ENCODE peak calls at places on chromosome 9, in four cellular contexts. H, P, K and N are unnamed samples.

GRCh38 chr9:89353989-89354388 is 35.7 kb downstream of the SECISBP2 start:
- DNase-seq in H (no peak), P (no peak), K (peak; percentile 9), N (no peak)

GRCh38 chr9:137581361-137582285 is 2.9 kb upstream of the DPH7 start:
- DNase-seq in H (no peak), P (no peak), K (no peak), N (no peak)

GRCh38 chr9:97570899-97571298 is 62.3 kb downstream of the TSTD2 start:
- DNase-seq in H (no peak), P (peak; percentile 29), K (no peak), N (no peak)

GRCh38 chr9:21568484-21568883 is 86.4 kb upstream of the IFNE start:
- DNase-seq in H (no peak), P (no peak), K (no peak), N (no peak)

GRCh38 chr9:130461218-130461630 is 16.5 kb downstream of the ASS1 start:
- DNase-seq in H (peak; percentile 81), P (peak; percentile 96), K (peak; percentile 32), N (peak; percentile 81)

GRCh38 chr9:35517136-35517535 is 27.2 kb downstream of the RUSC2 start:
- DNase-seq in H (no peak), P (no peak), K (no peak), N (no peak)

GRCh38 chr9:30348904-30349303 is 2035.5 kb upstream of the ACO1 start:
- DNase-seq in H (no peak), P (no peak), K (no peak), N (peak; percentile 23)

GRCh38 chr9:21810881-21811280 is 8.4 kb downstream of the MTAP start:
- DNase-seq in H (no peak), P (no peak), K (no peak), N (no peak)

GRCh38 chr9:85089188-85089969 is 419.9 kb downstream of the NTRK2 start:
- DNase-seq in H (no peak), P (no peak), K (no peak), N (no peak)

GRCh38 chr9:132381966-132382541 is 24.6 kb downstream of the TTF1 start:
- DNase-seq in H (no peak), P (no peak), K (no peak), N (no peak)

GRCh38 chr9:72041775-72042194 is 18.6 kb downstream of the C9orf57 start:
- DNase-seq in H (no peak), P (no peak), K (no peak), N (no peak)

GRCh38 chr9:18705763-18706372 is 231.9 kb downstream of the ADAMTSL1 start:
- DNase-seq in H (no peak), P (no peak), K (no peak), N (no peak)

GRCh38 chr9:85599540-85600140 is 142.1 kb downstream of the AGTPBP1 start:
- DNase-seq in H (no peak), P (no peak), K (no peak), N (no peak)

GRCh38 chr9:137002646-137003041 is 6.3 kb upstream of the CLIC3 start:
- DNase-seq in H (no peak), P (no peak), K (no peak), N (no peak)

GRCh38 chr9:98253563-98253962 is 1.9 kb downstream of the TBC1D2 start:
- DNase-seq in H (no peak), P (no peak), K (no peak), N (no peak)

GRCh38 chr9:68775003-68775730 is 70.1 kb downstream of the PIP5K1B start:
- DNase-seq in H (no peak), P (no peak), K (peak; percentile 26), N (no peak)

GRCh38 chr9:128027705-128028104 is 39.4 kb downstream of the NAIF1 start:
- DNase-seq in H (no peak), P (no peak), K (no peak), N (no peak)

GRCh38 chr9:98135938-98136337 is 16.9 kb upstream of the TRIM14 start:
- DNase-seq in H (no peak), P (no peak), K (no peak), N (peak; percentile 10)

GRCh38 chr9:100324594-100325200 is 28.0 kb downstream of the TEX10 start:
- DNase-seq in H (no peak), P (no peak), K (peak; percentile 49), N (no peak)

GRCh38 chr9:99162759-99163364 is 57.9 kb downstream of the TGFBR1 start:
- DNase-seq in H (no peak), P (no peak), K (peak; percentile 59), N (no peak)

GRCh38 chr9:27888661-27889295 is 315.5 kb upstream of the C9orf72 start:
- DNase-seq in H (no peak), P (peak; percentile 91), K (no peak), N (peak; percentile 76)

GRCh38 chr9:109856785-109857184 is 76.8 kb downstream of the PALM2AKAP2 start:
- DNase-seq in H (no peak), P (no peak), K (no peak), N (peak; percentile 35)

GRCh38 chr9:126515001-126515872 is 98.5 kb upstream of the LMX1B start:
- DNase-seq in H (no peak), P (peak; percentile 46), K (no peak), N (no peak)

GRCh38 chr9:81563739-81564138 is 125.6 kb downstream of the TLE1 start:
- DNase-seq in H (no peak), P (no peak), K (no peak), N (no peak)
- H2BK12ac ChIP-seq in H (no peak overlapping the region), P (no peak overlapping the region), K (no peak overlapping the region), N (no peak overlapping the region)

DNA sequence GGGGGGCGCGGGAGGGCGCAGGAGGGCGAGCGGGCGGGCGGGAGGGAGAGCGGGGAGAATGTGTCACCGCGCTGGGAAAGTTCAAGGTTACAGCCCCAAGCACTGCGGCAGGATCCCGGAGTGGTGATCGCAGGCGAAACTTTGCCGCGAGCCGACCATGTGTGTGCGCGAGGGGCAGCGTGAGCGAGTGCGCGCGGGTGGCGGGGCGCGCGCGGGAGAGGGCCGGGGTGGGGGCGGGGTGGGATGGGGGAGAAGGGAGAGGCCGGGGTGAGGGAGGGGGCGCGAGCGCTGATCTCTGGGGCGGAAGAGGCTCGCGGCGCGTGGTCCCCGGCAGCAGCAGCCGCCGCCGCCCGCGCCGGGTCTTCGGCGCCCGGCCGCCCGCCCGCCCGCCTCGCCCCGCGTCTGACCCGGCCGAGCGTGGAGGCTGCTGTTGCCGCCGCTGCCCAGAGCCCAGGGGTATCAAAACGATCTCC is at the start of gene NFIB:
- DNase-seq in H (no peak), P (peak; percentile 60), K (peak; percentile 46), N (peak; percentile 68)
- H2BK12ac ChIP-seq in H (no peak within 1 kb of the TSS), P (peak within 1 kb of the TSS; percentile 64), K (peak within 1 kb of the TSS; percentile 11), N (no peak within 1 kb of the TSS)

GRCh38 chr9:123418506-123418905 is 62.5 kb downstream of the CRB2 start:
- DNase-seq in H (no peak), P (no peak), K (no peak), N (no peak)
- H2BK12ac ChIP-seq in H (peak overlapping the region; percentile 77), P (no peak overlapping the region), K (no peak overlapping the region), N (no peak overlapping the region)

GRCh38 chr9:92738661-92739081 is 26.0 kb downstream of the BICD2 start:
- DNase-seq in H (no peak), P (no peak), K (no peak), N (no peak)
- H2BK12ac ChIP-seq in H (no peak overlapping the region), P (no peak overlapping the region), K (no peak overlapping the region), N (no peak overlapping the region)

GRCh38 chr9:6467006-6467625 is 54.1 kb downstream of the UHRF2 start:
- DNase-seq in H (no peak), P (no peak), K (no peak), N (no peak)
- H2BK12ac ChIP-seq in H (no peak overlapping the region), P (no peak overlapping the region), K (no peak overlapping the region), N (no peak overlapping the region)

DNA sequence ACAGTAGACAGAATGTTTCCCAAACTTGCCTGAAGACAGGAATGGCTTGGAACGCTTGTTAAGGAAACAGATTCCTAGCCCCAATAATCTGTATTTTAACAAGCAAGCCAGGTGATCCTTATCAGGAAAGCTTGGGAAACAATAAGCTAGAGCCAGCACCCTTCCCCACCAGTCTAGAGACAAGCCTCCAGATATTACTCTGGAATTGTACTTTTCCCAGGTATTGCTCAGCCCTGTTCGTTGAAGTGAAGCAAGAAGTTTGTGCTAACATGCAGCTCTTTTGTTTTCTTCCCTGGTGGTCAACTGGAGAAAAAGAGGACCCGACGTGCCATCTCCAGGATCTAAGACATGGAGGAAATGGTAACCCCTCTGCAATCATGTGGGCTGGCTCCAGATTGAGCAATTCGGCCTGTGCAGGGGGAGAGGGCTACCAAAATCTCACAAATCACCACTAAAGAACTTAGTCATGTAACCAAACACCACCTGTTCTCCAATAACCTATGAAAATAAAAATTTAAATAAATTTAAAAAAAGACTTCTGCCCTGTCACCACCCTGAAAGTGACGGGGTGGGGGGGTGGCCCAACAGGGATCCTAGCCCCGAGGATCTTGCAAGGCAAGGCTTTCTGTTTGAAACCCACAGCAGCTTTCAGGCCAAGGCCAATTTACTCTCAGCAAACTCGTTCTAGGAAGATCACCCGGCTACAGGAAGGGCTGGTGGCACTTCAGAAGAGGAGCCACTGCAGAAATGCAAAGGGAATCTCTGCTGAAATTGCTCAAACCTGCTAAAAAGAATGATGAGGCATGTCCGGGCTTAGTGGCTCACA is 48.6 kb downstream of the SHB start:
- DNase-seq in H (no peak), P (no peak), K (no peak), N (no peak)
- H2BK12ac ChIP-seq in H (no peak overlapping the region), P (peak overlapping the region; percentile 19), K (peak overlapping the region; percentile 45), N (peak overlapping the region; percentile 4)

GRCh38 chr9:123373447-123373923 is 17.5 kb downstream of the CRB2 start:
- DNase-seq in H (no peak), P (no peak), K (no peak), N (no peak)

GRCh38 chr9:123375725-123376132 is 19.7 kb downstream of the CRB2 start:
- DNase-seq in H (no peak), P (no peak), K (peak; percentile 55), N (no peak)

GRCh38 chr9:123371805-123372590 is 16.0 kb downstream of the CRB2 start:
- DNase-seq in H (no peak), P (no peak), K (no peak), N (no peak)

GRCh38 chr9:123372766-123373446 is 16.9 kb downstream of the CRB2 start:
- DNase-seq in H (no peak), P (no peak), K (no peak), N (no peak)

GRCh38 chr9:123373941-123374340 is 17.9 kb downstream of the CRB2 start:
- DNase-seq in H (peak; percentile 82), P (no peak), K (peak; percentile 38), N (peak; percentile 67)
- H2BK12ac ChIP-seq in H (no peak overlapping the region), P (no peak overlapping the region), K (no peak overlapping the region), N (no peak overlapping the region)

DNA sequence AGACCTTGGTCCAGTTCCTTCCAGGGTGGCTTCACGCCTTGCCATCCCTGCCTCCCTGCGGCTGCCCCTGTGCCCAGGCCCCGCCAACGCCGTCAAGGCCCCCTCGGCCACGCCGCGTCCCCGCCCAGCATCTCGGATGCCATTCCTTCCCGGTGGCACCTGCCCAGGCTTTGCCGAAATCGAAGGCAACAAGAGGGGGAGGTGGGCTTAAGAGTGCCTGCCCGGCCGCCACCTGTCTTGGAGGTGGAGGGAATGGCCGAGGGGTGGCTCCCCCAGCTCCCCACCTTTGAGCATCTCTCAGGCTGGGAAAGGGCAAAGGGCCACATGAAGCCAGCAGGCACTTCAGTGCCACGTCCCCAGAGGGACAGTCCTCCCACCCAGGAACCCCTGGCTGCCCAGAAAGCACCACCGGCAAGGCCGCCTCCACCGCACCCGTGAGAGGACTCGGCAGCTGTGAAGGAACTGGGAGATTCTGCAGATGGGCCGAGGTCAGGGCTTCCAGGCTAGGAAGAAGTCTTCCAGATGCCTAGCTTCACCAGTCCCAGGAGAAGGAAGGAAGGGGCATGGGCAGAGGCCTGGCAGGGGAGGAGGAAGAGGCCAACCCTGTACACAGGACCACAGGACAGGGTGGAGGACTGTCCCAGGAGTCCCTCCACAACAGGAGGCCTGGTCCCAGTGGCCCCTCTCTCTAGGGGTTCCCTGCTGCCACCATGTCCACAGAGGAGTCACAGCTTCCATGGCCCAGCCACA is 218.0 kb downstream of the FANCC start:
- DNase-seq in H (no peak), P (no peak), K (no peak), N (no peak)
- H2BK12ac ChIP-seq in H (no peak overlapping the region), P (no peak overlapping the region), K (peak overlapping the region; percentile 61), N (no peak overlapping the region)

GRCh38 chr9:91196103-91196761 is 165.5 kb downstream of the AUH start:
- DNase-seq in H (no peak), P (no peak), K (no peak), N (no peak)
- H2BK12ac ChIP-seq in H (no peak overlapping the region), P (no peak overlapping the region), K (peak overlapping the region; percentile 96), N (no peak overlapping the region)